ENCODE peak calls at places on chromosome 13, in four cellular contexts. J, C, X and Y are unnamed samples.

GRCh38 chr13:45851171-45851889 is at the start of gene SIAH3:
- DNase-seq in J (no peak), C (no peak), X (peak), Y (peak)

GRCh38 chr13:77779461-77780272 is 82.2 kb downstream of the SLAIN1 start:
- DNase-seq in J (peak), C (peak), X (no peak), Y (peak)

GRCh38 chr13:24013189-24013588 is 115.9 kb upstream of the C1QTNF9B start:
- DNase-seq in J (no peak), C (no peak), X (no peak), Y (no peak)

GRCh38 chr13:94859812-94860210 is 147.5 kb upstream of the SOX21 start:
- DNase-seq in J (no peak), C (no peak), X (no peak), Y (no peak)

GRCh38 chr13:90622547-90622946 is 724.9 kb upstream of the MIR17HG start:
- DNase-seq in J (no peak), C (no peak), X (no peak), Y (no peak)

GRCh38 chr13:106139407-106139806 is 396.1 kb downstream of the EFNB2 start:
- DNase-seq in J (peak), C (no peak), X (no peak), Y (no peak)

GRCh38 chr13:77470986-77471385 is 64.5 kb upstream of the SCEL start:
- DNase-seq in J (no peak), C (no peak), X (no peak), Y (no peak)

GRCh38 chr13:22278336-22278929 is 607.6 kb downstream of the FGF9 start:
- DNase-seq in J (peak), C (peak), X (peak), Y (peak)

GRCh38 chr13:52974711-52975110 is 53.9 kb upstream of the OLFM4 start:
- DNase-seq in J (no peak), C (no peak), X (no peak), Y (no peak)

GRCh38 chr13:85631801-85632200 is 167.4 kb downstream of the SLITRK6 start:
- DNase-seq in J (peak), C (no peak), X (no peak), Y (no peak)

GRCh38 chr13:110397445-110397844 is 90.4 kb downstream of the COL4A2 start:
- DNase-seq in J (peak), C (no peak), X (no peak), Y (no peak)

GRCh38 chr13:97122381-97122996 is 99.6 kb upstream of the MBNL2 start:
- DNase-seq in J (peak), C (no peak), X (no peak), Y (no peak)

GRCh38 chr13:78499802-78500201 is 103.5 kb downstream of the POU4F1 start:
- DNase-seq in J (no peak), C (peak), X (no peak), Y (peak)

GRCh38 chr13:44022196-44022595 is 142.5 kb downstream of the LACC1 start:
- DNase-seq in J (no peak), C (no peak), X (no peak), Y (no peak)

GRCh38 chr13:34941436-34941834 is 635 bp upstream of the NBEA start:
- DNase-seq in J (no peak), C (no peak), X (no peak), Y (no peak)

GRCh38 chr13:59677966-59678814 is 485.5 kb downstream of the DIAPH3 start:
- DNase-seq in J (peak), C (peak), X (no peak), Y (peak)

GRCh38 chr13:113654591-113655357 is 3.2 kb downstream of the ATP4B start:
- DNase-seq in J (no peak), C (no peak), X (no peak), Y (no peak)

GRCh38 chr13:42266464-42266863 is 5.5 kb upstream of the AKAP11 start:
- DNase-seq in J (peak), C (no peak), X (no peak), Y (peak)

GRCh38 chr13:22017226-22017625 is 346.4 kb downstream of the FGF9 start:
- DNase-seq in J (no peak), C (no peak), X (no peak), Y (no peak)

GRCh38 chr13:96299235-96299634 is 209.3 kb downstream of the HS6ST3 start:
- DNase-seq in J (no peak), C (no peak), X (no peak), Y (peak)

GRCh38 chr13:20035130-20035529 is 76.6 kb downstream of the ZMYM2 start:
- DNase-seq in J (no peak), C (no peak), X (no peak), Y (no peak)

GRCh38 chr13:43815204-43815603 is 28.4 kb upstream of the ENOX1 start:
- DNase-seq in J (peak), C (no peak), X (no peak), Y (peak)

GRCh38 chr13:91576590-91576989 is 178.2 kb downstream of the GPC5 start:
- DNase-seq in J (no peak), C (no peak), X (peak), Y (peak)

GRCh38 chr13:91406619-91407018 is 8.2 kb downstream of the GPC5 start:
- DNase-seq in J (peak), C (peak), X (peak), Y (peak)

GRCh38 chr13:24648983-24649684 is 31.1 kb upstream of the ATP12A start:
- DNase-seq in J (no peak), C (no peak), X (no peak), Y (no peak)

GRCh38 chr13:27035892-27036235 is 135.7 kb downstream of the USP12 start:
- DNase-seq in J (peak), C (no peak), X (no peak), Y (no peak)

GRCh38 chr13:110712081-110712848 is 1.2 kb upstream of the ING1 start:
- DNase-seq in J (peak), C (peak), X (peak), Y (peak)

GRCh38 chr13:106569233-106570095 is 1.5 kb upstream of the ARGLU1 start:
- DNase-seq in J (no peak), C (no peak), X (no peak), Y (peak)

GRCh38 chr13:94658926-94659649 is 53.3 kb downstream of the SOX21 start:
- DNase-seq in J (no peak), C (no peak), X (no peak), Y (peak)

GRCh38 chr13:25943666-25944065 is 108.2 kb downstream of the SHISA2 start:
- DNase-seq in J (no peak), C (no peak), X (no peak), Y (no peak)

GRCh38 chr13:26590379-26590778 is 32.9 kb downstream of the WASF3 start:
- DNase-seq in J (no peak), C (no peak), X (no peak), Y (no peak)

GRCh38 chr13:20703785-20704458 is 423 bp downstream of the IL17D start:
- DNase-seq in J (peak), C (peak), X (peak), Y (peak)

GRCh38 chr13:73722120-73722519 is 412.1 kb downstream of the KLF12 start:
- DNase-seq in J (peak), C (no peak), X (no peak), Y (peak)

GRCh38 chr13:43405457-43405856 is 381.3 kb downstream of the ENOX1 start:
- DNase-seq in J (peak), C (no peak), X (no peak), Y (no peak)

GRCh38 chr13:99191336-99191899 is 9.2 kb upstream of the UBAC2 start:
- DNase-seq in J (no peak), C (no peak), X (no peak), Y (no peak)

GRCh38 chr13:99190147-99190985 is 10.3 kb upstream of the UBAC2 start:
- DNase-seq in J (no peak), C (no peak), X (no peak), Y (no peak)

GRCh38 chr13:99193152-99193551 is 7.5 kb upstream of the UBAC2 start:
- DNase-seq in J (no peak), C (no peak), X (no peak), Y (no peak)

GRCh38 chr13:99191900-99192399 is 8.7 kb upstream of the UBAC2 start:
- DNase-seq in J (peak), C (no peak), X (no peak), Y (no peak)

DNA sequence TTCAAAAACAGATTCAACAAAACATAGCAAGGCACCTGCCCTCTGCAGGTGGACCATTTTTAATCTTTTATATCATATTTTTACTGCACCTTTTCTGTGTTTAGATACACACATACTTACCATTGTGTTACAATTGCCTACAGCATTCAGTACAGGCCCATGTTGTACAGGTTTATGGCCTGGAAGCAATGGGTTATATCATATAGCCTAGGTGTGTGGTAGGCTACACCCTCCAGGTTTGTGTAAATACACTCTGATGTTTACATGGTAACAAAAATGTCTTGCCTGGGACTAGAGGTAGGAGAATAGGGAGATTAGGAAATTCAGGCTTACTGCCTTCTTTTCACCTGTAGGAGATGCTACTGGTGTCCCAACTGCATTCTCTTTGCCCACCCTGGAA is 8.2 kb upstream of the UBAC2 start:
- DNase-seq in J (no peak), C (no peak), X (no peak), Y (no peak)
- H2BK5ac ChIP-seq in J (no peak), C (no peak), X (no peak), Y (no peak)

GRCh38 chr13:98273824-98274786 is 97.0 kb upstream of the RNF113B start:
- DNase-seq in J (peak), C (no peak), X (no peak), Y (peak)
- H2BK5ac ChIP-seq in J (peak), C (no peak), X (no peak), Y (peak)

DNA sequence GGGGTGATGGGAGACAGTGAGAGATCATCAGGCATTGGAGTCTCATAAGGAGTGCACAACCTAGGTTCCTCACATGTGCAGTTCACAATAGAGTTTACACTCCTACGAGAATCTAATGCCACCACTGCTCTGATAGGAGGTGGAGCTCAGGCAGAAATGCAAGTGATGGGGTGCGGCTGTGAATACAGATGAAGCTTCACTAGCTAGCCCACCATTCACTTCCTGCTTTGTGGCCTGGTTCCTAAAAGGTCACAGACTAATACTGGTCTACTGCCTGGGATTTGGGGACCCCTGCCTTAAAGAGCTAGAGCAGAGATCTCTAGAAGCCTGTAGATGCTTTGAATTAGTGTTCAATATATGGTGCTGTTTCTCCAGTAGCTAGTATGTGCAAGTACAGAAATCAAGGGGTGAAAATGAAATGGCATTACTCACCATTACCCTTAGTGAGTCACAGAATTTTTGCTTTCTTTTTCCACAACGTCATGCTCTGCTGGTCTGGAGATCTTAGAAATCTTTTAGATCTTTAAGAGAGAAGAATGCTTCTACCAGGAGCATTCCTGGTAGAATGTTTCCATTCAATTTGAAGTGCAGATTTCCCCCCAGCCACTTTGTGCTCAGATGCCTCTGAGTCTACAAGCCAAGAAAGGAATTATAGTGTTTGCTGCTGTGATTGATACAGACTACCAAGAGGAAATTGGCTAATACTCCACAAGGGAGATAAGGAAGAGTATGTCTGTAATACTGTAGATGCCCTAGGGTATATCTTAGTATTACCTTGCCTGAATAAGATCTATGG is 2301.2 kb downstream of the PCDH9 start:
- DNase-seq in J (peak), C (no peak), X (no peak), Y (peak)
- H2BK5ac ChIP-seq in J (peak), C (no peak), X (no peak), Y (no peak)

DNA sequence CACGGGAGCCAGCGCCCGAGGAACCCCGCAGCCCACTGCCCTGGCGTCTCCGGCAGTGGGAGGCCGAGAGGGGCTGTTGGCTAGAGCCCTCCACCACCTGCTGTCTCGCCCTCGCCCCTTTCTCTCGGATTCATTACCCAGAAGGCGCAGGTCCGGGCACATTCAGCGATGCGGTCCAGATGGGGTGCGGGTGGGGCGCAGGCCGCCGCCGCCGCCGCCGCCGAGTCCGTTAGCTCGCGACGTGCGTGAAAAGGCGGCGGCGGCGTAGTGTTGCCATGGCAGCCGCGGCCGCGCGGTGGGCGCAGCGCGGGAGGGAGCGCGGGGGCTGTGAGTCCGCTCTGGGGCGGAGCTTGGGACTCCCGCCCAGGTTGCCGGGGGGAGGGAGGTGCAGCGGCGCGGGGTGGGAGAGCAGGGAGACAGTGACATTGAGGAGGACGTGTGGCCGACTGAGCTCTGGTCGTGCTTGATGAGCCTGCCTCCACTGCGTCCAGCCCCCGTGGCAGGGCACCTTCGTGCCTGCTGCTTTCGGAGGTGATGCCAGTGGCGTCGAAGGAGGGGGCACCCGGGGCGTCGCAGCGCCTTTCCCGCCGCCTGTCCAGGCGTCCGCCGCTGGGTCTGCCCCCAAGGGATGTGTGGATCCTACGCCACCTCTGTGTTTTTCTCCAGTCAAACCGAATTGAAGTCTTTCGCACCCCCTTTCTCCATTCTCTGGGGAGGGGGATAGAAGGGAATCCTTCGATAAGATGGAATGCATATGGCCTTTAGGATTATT is at the start of gene KATNAL1:
- DNase-seq in J (peak), C (peak), X (peak), Y (peak)
- H2BK5ac ChIP-seq in J (peak), C (peak), X (peak), Y (peak)